ENCODE peak calls at places on chromosome 9, in six cellular contexts. M is A549, S is H1, R is HepG2, G is K562, T is GM12878. C is an unnamed sample.

GRCh38 chr9:124800306-124801259 is 23.6 kb downstream of the OLFML2A start:
- DNase-seq in M (no peak), S (no peak), R (no peak), G (no peak), T (no peak), C (no peak)

GRCh38 chr9:105515811-105516413 is 42.0 kb upstream of the FKTN start:
- DNase-seq in M (no peak), S (peak; percentile 15), R (no peak), G (peak; percentile 28), T (no peak), C (no peak)

GRCh38 chr9:111959960-111960359 is 63.3 kb downstream of the UGCG start:
- DNase-seq in M (peak; percentile 45), S (no peak), R (no peak), G (no peak), T (no peak), C (no peak)

GRCh38 chr9:107337676-107338590 is 54.9 kb downstream of the RAD23B start:
- DNase-seq in M (no peak), S (no peak), R (no peak), G (no peak), T (no peak), C (no peak)

GRCh38 chr9:75615284-75615683 is 275.2 kb upstream of the PCSK5 start:
- DNase-seq in M (no peak), S (no peak), R (no peak), G (no peak), T (no peak), C (no peak)

GRCh38 chr9:35839926-35840325 is 10.9 kb downstream of the TMEM8B start:
- DNase-seq in M (no peak), S (no peak), R (no peak), G (no peak), T (no peak), C (no peak)

GRCh38 chr9:98795970-98796363 is 388 bp downstream of the ANKS6 start:
- DNase-seq in M (no peak), S (no peak), R (no peak), G (peak; percentile 34), T (no peak), C (no peak)

GRCh38 chr9:108484468-108484867 is 371.3 kb downstream of the ACTL7B start:
- DNase-seq in M (no peak), S (no peak), R (no peak), G (no peak), T (no peak), C (no peak)

GRCh38 chr9:93143830-93144530 is 9.9 kb upstream of the NINJ1 start:
- DNase-seq in M (no peak), S (no peak), R (no peak), G (no peak), T (no peak), C (peak; percentile 66)

GRCh38 chr9:19085295-19085694 is 17.4 kb downstream of the HAUS6 start:
- DNase-seq in M (peak; percentile 23), S (no peak), R (peak; percentile 35), G (no peak), T (no peak), C (peak; percentile 30)

GRCh38 chr9:112520646-112521045 is 34.0 kb downstream of the KIAA1958 start:
- DNase-seq in M (no peak), S (no peak), R (no peak), G (no peak), T (no peak), C (no peak)

GRCh38 chr9:89945133-89945532 is 340.3 kb downstream of the GADD45G start:
- DNase-seq in M (no peak), S (no peak), R (no peak), G (peak; percentile 1), T (no peak), C (no peak)

GRCh38 chr9:136944094-136944518 is 432 bp downstream of the FBXW5 start:
- DNase-seq in M (no peak), S (no peak), R (no peak), G (no peak), T (no peak), C (peak; percentile 90)

GRCh38 chr9:129873563-129873962 is 38.3 kb downstream of the USP20 start:
- DNase-seq in M (no peak), S (no peak), R (no peak), G (no peak), T (no peak), C (no peak)

GRCh38 chr9:24436761-24437160 is 108.9 kb downstream of the IZUMO3 start:
- DNase-seq in M (no peak), S (peak; percentile 3), R (no peak), G (no peak), T (no peak), C (no peak)

DNA sequence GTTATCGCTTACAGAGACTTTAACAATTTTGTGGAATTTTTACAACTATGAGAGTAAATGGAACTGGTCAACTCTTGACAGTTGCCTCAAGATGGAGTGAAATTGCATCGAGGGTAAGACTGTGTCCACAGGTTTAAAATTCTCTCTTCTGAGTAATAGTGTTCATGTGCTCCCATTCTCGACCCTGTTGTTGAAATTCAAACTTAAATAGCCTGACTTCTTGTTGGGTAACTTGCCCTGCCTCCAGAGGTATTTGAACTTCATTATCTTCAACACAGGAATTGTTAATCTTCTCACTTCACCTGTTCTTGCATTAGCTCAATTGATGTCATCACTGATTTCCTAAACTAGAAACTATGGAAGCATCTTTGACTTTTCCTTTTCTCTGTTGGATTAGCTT is 77.5 kb downstream of the PIP5K1B start:
- DNase-seq in M (no peak), S (no peak), R (no peak), G (no peak), T (no peak), C (no peak)
- H3K4me3 ChIP-seq in M (no peak overlapping the region), S (peak overlapping the region; percentile 8), R (no peak overlapping the region), G (no peak overlapping the region), T (peak overlapping the region; percentile 28), C (no peak overlapping the region)

GRCh38 chr9:68497629-68498028 is 43.1 kb downstream of the TMEM252 start:
- DNase-seq in M (no peak), S (no peak), R (no peak), G (no peak), T (no peak), C (no peak)
- TF ChIP-seq CHD2 in M (no peak), S (no peak), R (no peak), G (no peak), T (no peak), C (no peak)

DNA sequence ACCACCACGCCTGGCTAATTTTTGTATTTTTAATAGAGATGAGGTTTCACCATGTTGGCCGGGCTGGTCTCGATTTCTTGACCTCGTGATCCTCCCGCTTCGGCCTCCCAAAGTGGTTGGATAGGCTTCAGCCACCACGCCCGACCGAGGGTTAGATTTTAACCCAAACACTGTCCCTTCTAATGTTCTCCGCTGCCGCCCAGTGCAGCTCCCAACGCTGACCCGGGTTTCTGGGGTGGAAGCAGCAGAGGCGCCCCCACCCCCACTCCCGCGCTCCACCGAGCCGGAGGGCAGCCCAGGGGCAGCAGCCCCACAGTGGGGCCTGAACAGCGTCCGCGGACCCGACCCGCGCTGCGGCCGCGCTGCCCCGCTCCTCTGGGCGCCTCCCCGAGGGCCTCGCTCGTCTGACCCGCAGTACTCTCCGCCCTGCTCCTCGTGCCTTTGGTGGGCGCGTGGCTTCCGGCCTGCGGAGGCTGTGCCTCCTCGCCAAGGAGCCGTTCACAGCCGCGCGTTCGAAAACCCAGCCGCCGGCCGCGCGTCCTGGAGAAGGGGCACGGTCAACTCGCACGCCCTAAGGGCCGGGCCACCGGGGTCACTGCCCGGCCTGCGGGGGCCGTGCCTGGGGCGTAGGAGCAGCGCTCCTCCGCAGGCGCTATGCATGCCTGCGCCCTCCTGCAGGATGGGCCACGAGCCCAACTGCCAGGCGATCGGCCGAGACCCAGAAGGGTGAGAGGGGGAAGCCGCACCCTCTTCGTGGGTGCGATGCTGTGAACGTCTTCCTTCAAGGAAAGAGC is 83.0 kb downstream of the HSD17B3 start:
- DNase-seq in M (no peak), S (no peak), R (no peak), G (no peak), T (no peak), C (peak; percentile 36)
- H3K4me3 ChIP-seq in M (no peak overlapping the region), S (no peak overlapping the region), R (no peak overlapping the region), G (no peak overlapping the region), T (no peak overlapping the region), C (no peak overlapping the region)

DNA sequence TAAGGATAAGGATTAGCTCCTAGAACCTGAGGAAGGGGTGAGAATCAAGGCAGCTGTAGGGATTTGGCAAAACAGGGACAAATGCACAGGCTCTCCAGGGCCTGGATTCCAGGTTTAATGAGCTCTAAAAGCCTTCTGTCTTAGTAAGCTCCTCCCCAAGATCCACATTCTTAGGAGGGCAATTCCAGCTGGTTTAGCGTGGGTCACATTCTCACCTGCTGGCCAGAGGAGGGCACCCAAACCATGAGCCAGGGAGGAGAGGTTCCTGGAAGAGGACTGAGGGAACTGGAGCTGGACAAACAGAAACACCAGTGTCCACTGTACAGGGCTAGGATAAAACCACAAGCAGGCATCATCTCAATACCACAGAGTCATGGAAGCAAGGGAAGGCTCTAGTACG is 480.0 kb downstream of the CCDC171 start:
- DNase-seq in M (peak; percentile 51), S (no peak), R (no peak), G (no peak), T (no peak), C (no peak)
- TF ChIP-seq CHD2 in M (no peak), S (no peak), R (no peak), G (no peak), T (no peak), C (no peak)

GRCh38 chr9:14317667-14318255 is 3.8 kb upstream of the NFIB start:
- DNase-seq in M (no peak), S (no peak), R (no peak), G (no peak), T (no peak), C (no peak)

GRCh38 chr9:14314929-14315753 is 1.2 kb upstream of the NFIB start:
- DNase-seq in M (peak; percentile 89), S (no peak), R (peak; percentile 38), G (peak; percentile 78), T (no peak), C (peak; percentile 91)

GRCh38 chr9:14314424-14314928 is 535 bp upstream of the NFIB start:
- DNase-seq in M (peak; percentile 96), S (no peak), R (peak; percentile 57), G (peak; percentile 70), T (no peak), C (peak; percentile 74)

GRCh38 chr9:14316574-14317304 is 2.8 kb upstream of the NFIB start:
- DNase-seq in M (no peak), S (no peak), R (no peak), G (no peak), T (no peak), C (no peak)

DNA sequence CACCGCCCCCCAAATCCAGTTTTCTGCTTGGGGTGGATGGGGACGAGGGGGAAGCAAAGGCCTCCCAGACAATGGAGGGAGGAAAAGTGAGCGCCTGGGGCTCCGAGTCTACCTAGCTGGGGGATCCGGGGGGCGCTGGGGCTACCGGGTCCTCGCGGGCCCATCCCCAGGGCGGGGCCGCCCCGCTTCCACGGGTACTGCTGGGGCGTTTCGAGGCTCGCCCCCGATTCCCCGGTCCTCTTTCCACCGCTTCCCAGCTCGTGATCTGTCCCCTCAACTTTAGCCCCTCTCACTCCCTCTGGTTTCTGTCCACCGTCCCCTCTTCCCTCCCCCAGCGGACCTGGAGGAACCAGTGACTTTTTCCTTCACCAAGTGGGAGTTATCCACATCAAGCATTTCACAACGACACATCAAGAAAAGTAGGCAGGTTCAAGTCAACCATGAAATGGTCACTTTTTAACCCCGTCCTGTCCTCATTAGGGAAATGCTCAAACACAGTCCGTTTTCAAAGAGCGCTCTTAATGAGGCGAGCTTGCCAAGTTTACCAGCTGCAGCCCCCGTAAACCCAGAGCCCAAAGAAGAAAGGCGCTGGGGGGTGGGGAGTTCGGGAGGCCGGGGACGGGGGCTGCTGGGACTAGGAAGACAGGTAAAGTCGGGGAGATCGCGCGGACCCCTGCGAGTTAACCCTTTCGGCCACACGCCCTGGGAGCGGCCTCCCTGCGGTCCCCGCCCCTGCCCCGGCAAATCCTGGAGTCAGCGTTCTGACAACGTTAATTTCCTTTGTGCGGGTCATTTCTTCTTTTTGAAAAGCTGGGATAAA is 2.0 kb upstream of the NFIB start:
- DNase-seq in M (peak; percentile 76), S (no peak), R (no peak), G (no peak), T (no peak), C (peak; percentile 58)
- H3K4me3 ChIP-seq in M (peak overlapping the region; percentile 68), S (peak overlapping the region; percentile 85), R (peak overlapping the region; percentile 68), G (peak overlapping the region; percentile 50), T (no peak overlapping the region), C (peak overlapping the region; percentile 91)

C was measured in SK-N-SH.